ENCODE peak calls at places on chromosomes 3 and 15, in four cellular contexts. Z is colonic mucosa, R is Calu3, G is DMS 273 treated with DMSO at 0.1 percent for 48 hours. C is an unnamed sample.
A peak's percentile ranks its signal among the peaks of the same experiment; 100 is the strongest.

GRCh38 chr3:67037615-67038014 is 39.5 kb downstream of the KBTBD8 start:
- DNase-seq in R (no peak), Z (no peak), G (no peak), C (no peak)

GRCh38 chr15:91471410-91471993 is 371.4 kb downstream of the SV2B start:
- DNase-seq in R (no peak), G (no peak), Z (no peak), C (no peak)

GRCh38 chr3:49346797-49347251 is 7.0 kb upstream of the USP4 start:
- DNase-seq in R (no peak), G (no peak), Z (no peak), C (no peak)

GRCh38 chr3:195209836-195210551 is 61.0 kb downstream of the XXYLT1 start:
- DNase-seq in G (peak; percentile 59), Z (peak; percentile 37), R (no peak), C (no peak)

GRCh38 chr3:6526321-6526720 is 334.6 kb upstream of the GRM7 start:
- DNase-seq in R (no peak), G (no peak), Z (no peak), C (no peak)

GRCh38 chr15:87843312-87843711 is 413.2 kb downstream of the NTRK3 start:
- DNase-seq in Z (no peak), G (no peak), R (no peak), C (no peak)

GRCh38 chr3:181276358-181276896 is 286.9 kb upstream of the DNAJC19 start:
- DNase-seq in R (no peak), Z (no peak), G (no peak), C (no peak)

GRCh38 chr3:56415672-56416071 is 52.6 kb downstream of the ERC2 start:
- DNase-seq in Z (no peak), R (no peak), G (no peak), C (no peak)

GRCh38 chr3:186960327-186960726 is 30.0 kb downstream of the ST6GAL1 start:
- DNase-seq in G (no peak), R (no peak), Z (no peak), C (no peak)

GRCh38 chr15:58627706-58628105 is 121.8 kb downstream of the ADAM10 start:
- DNase-seq in Z (no peak), G (no peak), R (no peak), C (peak; percentile 9)

GRCh38 chr3:122415104-122415744 is 638 bp downstream of the WDR5B start:
- DNase-seq in G (no peak), R (peak; percentile 44), Z (peak; percentile 55), C (peak; percentile 42)

GRCh38 chr3:46840491-46840890 is 22.8 kb downstream of the MYL3 start:
- DNase-seq in R (no peak), Z (no peak), G (no peak), C (no peak)

GRCh38 chr3:121642601-121643314 is 17.9 kb downstream of the HCLS1 start:
- DNase-seq in R (no peak), Z (no peak), G (no peak), C (no peak)

GRCh38 chr15:35196273-35196672 is 111.2 kb upstream of the NANOGP8 start:
- DNase-seq in Z (no peak), G (no peak), R (no peak), C (no peak)